ENCODE peak calls at places on chromosomes 7 and 10, in eight cellular contexts. Y, G, L, D, I, A, M and C are unnamed samples.
A peak's percentile ranks its signal among the peaks of the same experiment; 100 is the strongest.

GRCh38 chr7:112173214-112173905 is 32.8 kb downstream of the DOCK4 start:
- DNase-seq in L (no peak), M (no peak), Y (no peak), G (no peak), I (no peak), D (no peak), A (no peak), C (no peak)

GRCh38 chr10:112362833-112363232 is 11.1 kb upstream of the ACSL5 start:
- DNase-seq in D (no peak), I (no peak), G (no peak), M (peak; percentile 47), Y (no peak), A (peak; percentile 59), L (peak; percentile 84), C (peak; percentile 71)

GRCh38 chr7:151608031-151608551 is 88.4 kb upstream of the RHEB start:
- DNase-seq in M (no peak), Y (no peak), A (no peak), I (peak; percentile 14), L (no peak), D (peak; percentile 81), G (no peak), C (no peak)

GRCh38 chr7:90594791-90595317 is 1.3 kb upstream of the CDK14 start:
- DNase-seq in D (no peak), I (peak; percentile 65), L (peak; percentile 85), G (peak; percentile 91), M (peak; percentile 13), Y (peak; percentile 54), A (peak; percentile 71), C (peak; percentile 39)

GRCh38 chr7:3943779-3944520 is 642.9 kb downstream of the SDK1 start:
- DNase-seq in I (no peak), M (no peak), L (no peak), A (no peak), D (no peak), Y (no peak), G (no peak), C (no peak)

GRCh38 chr10:34954142-34954541 is 136.0 kb downstream of the CUL2 start:
- DNase-seq in M (no peak), D (peak; percentile 59), L (no peak), Y (no peak), G (no peak), A (no peak), I (peak; percentile 87), C (no peak)

GRCh38 chr7:41045556-41046123 is 657.2 kb downstream of the INHBA start:
- DNase-seq in A (no peak), D (no peak), G (no peak), Y (no peak), I (peak; percentile 77), L (no peak), M (no peak), C (no peak)

GRCh38 chr10:124436191-124436638 is 13.6 kb downstream of the NKX1-2 start:
- DNase-seq in Y (no peak), A (no peak), G (no peak), L (no peak), I (no peak), M (no peak), D (no peak), C (no peak)

GRCh38 chr7:5382281-5383041 is 41.2 kb downstream of the TNRC18 start:
- DNase-seq in L (no peak), G (peak; percentile 15), A (no peak), Y (peak; percentile 32), I (no peak), D (no peak), M (no peak), C (no peak)

GRCh38 chr10:131213651-131214505 is 97.6 kb downstream of the TCERG1L start:
- DNase-seq in A (no peak), Y (peak; percentile 0), M (no peak), D (peak; percentile 28), G (no peak), L (peak; percentile 52), I (peak; percentile 10), C (no peak)

GRCh38 chr7:134875867-134876266 is 96.4 kb downstream of the CALD1 start:
- DNase-seq in L (no peak), G (peak; percentile 80), D (no peak), Y (no peak), I (no peak), A (no peak), M (no peak), C (no peak)

GRCh38 chr10:6182454-6183098 is 20.2 kb upstream of the PFKFB3 start:
- DNase-seq in M (peak; percentile 58), L (no peak), I (no peak), D (no peak), A (no peak), Y (peak; percentile 60), G (no peak), C (no peak)

GRCh38 chr7:123823898-123824753 is 20.8 kb upstream of the HYAL4 start:
- DNase-seq in M (no peak), D (no peak), G (no peak), A (no peak), L (no peak), Y (no peak), I (no peak), C (no peak)

GRCh38 chr7:107951172-107951787 is 51.7 kb downstream of the LAMB1 start:
- DNase-seq in G (no peak), A (no peak), I (peak; percentile 37), M (no peak), D (no peak), L (no peak), Y (no peak), C (no peak)

GRCh38 chr7:108413337-108413736 is 42.9 kb downstream of the NRCAM start:
- DNase-seq in G (no peak), D (no peak), M (no peak), A (no peak), Y (no peak), L (no peak), I (no peak), C (no peak)

GRCh38 chr10:101139421-101139911 is 8.4 kb downstream of the TLX1 start:
- DNase-seq in A (no peak), M (no peak), I (no peak), D (no peak), Y (no peak), L (no peak), G (no peak), C (no peak)
- TF ChIP-seq CTCF in A (no peak), M (no peak), I (no peak), D (no peak), Y (no peak), L (peak; percentile 4), G (peak; percentile 27), C (peak; percentile 50)

GRCh38 chr7:73708961-73709360 is 10.5 kb downstream of the STX1A start:
- DNase-seq in M (no peak), I (no peak), L (no peak), G (no peak), Y (no peak), A (no peak), D (no peak), C (no peak)
- H3K4me1 ChIP-seq in M (no peaks in the 10 kb centered on the region), I (no peaks in the 10 kb centered on the region), L (peaks cover 32% of the 10 kb centered on the region), G (peaks cover 8% of the 10 kb centered on the region), Y (peaks cover 14% of the 10 kb centered on the region), A (no peaks in the 10 kb centered on the region), D (no peaks in the 10 kb centered on the region), C (no peaks in the 10 kb centered on the region)

DNA sequence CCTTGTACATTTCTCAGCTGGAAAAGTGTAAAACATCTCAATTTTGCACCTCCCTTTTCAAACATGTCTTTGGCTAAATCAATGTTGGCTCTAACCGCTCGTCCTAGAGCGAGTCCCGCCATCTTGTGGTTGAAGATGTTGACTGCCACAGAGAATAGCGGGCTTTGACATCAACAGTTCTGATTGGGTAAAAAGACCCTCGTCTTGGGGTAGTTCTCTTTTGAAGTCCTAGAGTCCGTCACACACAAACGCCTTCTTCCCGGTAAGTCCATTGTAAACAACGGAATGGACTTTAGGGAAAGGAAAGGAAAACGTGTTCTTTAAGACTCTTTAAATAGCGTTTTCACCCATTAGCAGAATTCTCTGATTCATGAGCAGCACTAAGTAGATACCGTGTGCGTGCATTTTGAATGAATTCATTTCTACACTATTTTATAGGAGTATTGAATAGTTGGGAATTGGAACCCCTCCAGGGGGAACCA is 454 bp upstream of the RPP30 start:
- DNase-seq in D (no peak), L (no peak), A (peak; percentile 42), M (peak; percentile 16), Y (peak; percentile 22), I (peak; percentile 27), G (peak; percentile 81), C (no peak)
- TF ChIP-seq CTCF in D (peak; percentile 32), L (peak; percentile 31), A (peak; percentile 53), M (peak; percentile 66), Y (peak; percentile 16), I (peak; percentile 30), G (peak; percentile 62), C (peak; percentile 65)

GRCh38 chr10:120229641-120230040 is 227.4 kb upstream of the PLPP4 start:
- DNase-seq in Y (no peak), D (no peak), M (no peak), G (no peak), A (no peak), I (no peak), L (no peak), C (no peak)
- H3K4me1 ChIP-seq in Y (no peaks in the 10 kb centered on the region), D (no peaks in the 10 kb centered on the region), M (no peaks in the 10 kb centered on the region), G (no peaks in the 10 kb centered on the region), A (no peaks in the 10 kb centered on the region), I (no peaks in the 10 kb centered on the region), L (no peaks in the 10 kb centered on the region), C (no peaks in the 10 kb centered on the region)

DNA sequence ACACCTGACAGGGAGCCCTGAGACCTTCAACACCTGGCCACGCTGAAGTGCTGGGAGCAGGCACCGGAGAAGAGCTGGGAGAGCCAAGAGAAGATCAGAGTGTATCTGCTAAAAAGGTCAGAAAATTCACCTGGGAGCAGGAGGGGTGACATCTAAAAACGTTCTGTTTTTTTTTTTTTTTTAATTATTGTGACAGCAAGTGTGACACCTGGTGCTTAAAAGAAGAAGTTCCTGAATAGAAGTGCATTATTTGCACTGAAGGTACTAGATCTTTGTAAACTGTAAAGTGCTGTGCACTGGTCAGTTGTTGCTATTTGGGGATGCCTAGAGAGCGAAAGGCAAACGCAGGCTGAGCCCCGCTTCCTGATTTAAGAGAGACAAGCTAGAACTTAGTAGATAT is 422.0 kb downstream of the PLXNA4 start:
- DNase-seq in L (no peak), G (no peak), Y (no peak), M (no peak), I (no peak), D (no peak), A (no peak), C (no peak)
- TF ChIP-seq CTCF in L (no peak), G (no peak), Y (no peak), M (peak; percentile 15), I (no peak), D (peak; percentile 16), A (no peak), C (no peak)

GRCh38 chr10:110529596-110530011 is 31.9 kb downstream of the DUSP5 start:
- DNase-seq in A (no peak), D (no peak), L (no peak), I (no peak), M (no peak), Y (no peak), G (no peak), C (no peak)
- H3K4me1 ChIP-seq in A (peaks cover 16% of the 10 kb centered on the region), D (no peaks in the 10 kb centered on the region), L (peaks cover 14% of the 10 kb centered on the region), I (peaks cover 3% of the 10 kb centered on the region), M (peaks cover 4% of the 10 kb centered on the region), Y (no peaks in the 10 kb centered on the region), G (peaks cover 15% of the 10 kb centered on the region), C (peaks cover 8% of the 10 kb centered on the region)

GRCh38 chr7:54978364-54979116 is 40.3 kb upstream of the EGFR start:
- DNase-seq in A (no peak), G (no peak), M (no peak), I (no peak), L (no peak), Y (no peak), D (no peak), C (no peak)
- TF ChIP-seq CTCF in A (no peak), G (no peak), M (no peak), I (no peak), L (no peak), Y (no peak), D (no peak), C (no peak)

GRCh38 chr10:115949282-115949844 is 323.6 kb downstream of the GFRA1 start:
- DNase-seq in D (no peak), M (no peak), L (no peak), G (no peak), I (no peak), A (no peak), Y (no peak), C (no peak)
- H3K4me1 ChIP-seq in D (no peaks in the 10 kb centered on the region), M (no peaks in the 10 kb centered on the region), L (peaks cover 30% of the 10 kb centered on the region), G (peaks cover 19% of the 10 kb centered on the region), I (no peaks in the 10 kb centered on the region), A (peaks cover 6% of the 10 kb centered on the region), Y (no peaks in the 10 kb centered on the region), C (no peaks in the 10 kb centered on the region)